ENCODE peak calls at places on chromosomes 5 and 9, in five cellular contexts. M, K, F, L and O are unnamed samples.

GRCh38 chr5:81779935-81780266 is 29.0 kb upstream of the SSBP2 start:
- DNase-seq in M (no peak), K (no peak), F (no peak), L (no peak), O (no peak)

GRCh38 chr5:173714551-173715428 is 98.3 kb upstream of the BOD1 start:
- DNase-seq in M (peak), K (no peak), F (peak), L (peak), O (peak)

GRCh38 chr9:73183917-73184861 is 32.5 kb downstream of the ANXA1 start:
- DNase-seq in M (peak), K (no peak), F (no peak), L (no peak), O (peak)

GRCh38 chr9:79581794-79582193 is 10.0 kb downstream of the TLE4 start:
- DNase-seq in M (peak), K (no peak), F (peak), L (peak), O (peak)

GRCh38 chr5:73380052-73380451 is 68.5 kb downstream of the FOXD1 start:
- DNase-seq in M (no peak), K (no peak), F (no peak), L (no peak), O (no peak)

GRCh38 chr9:93577045-93577939 is 908 bp downstream of the PHF2 start:
- DNase-seq in M (peak), K (peak), F (peak), L (no peak), O (no peak)

GRCh38 chr5:157384971-157385709 is 74.9 kb upstream of the NIPAL4 start:
- DNase-seq in M (peak), K (no peak), F (peak), L (peak), O (peak)

GRCh38 chr5:73519531-73520283 is 21.5 kb downstream of the BTF3 start:
- DNase-seq in M (peak), K (peak), F (peak), L (peak), O (no peak)

GRCh38 chr5:14977058-14977640 is 105.6 kb upstream of the ANKH start:
- DNase-seq in M (peak), K (no peak), F (peak), L (no peak), O (no peak)

GRCh38 chr5:139446956-139447779 is 7.8 kb upstream of the DNAJC18 start:
- DNase-seq in M (peak), K (no peak), F (peak), L (no peak), O (no peak)

GRCh38 chr5:90294604-90295003 is 115.0 kb downstream of the CETN3 start:
- DNase-seq in M (peak), K (no peak), F (no peak), L (no peak), O (no peak)

GRCh38 chr5:139100825-139101224 is 97.3 kb downstream of the SIL1 start:
- DNase-seq in M (peak), K (no peak), F (peak), L (peak), O (peak)

GRCh38 chr5:81717221-81717620 is 33.7 kb downstream of the SSBP2 start:
- DNase-seq in M (no peak), K (no peak), F (no peak), L (no peak), O (no peak)

GRCh38 chr5:150313921-150314716 is 11.4 kb upstream of the ARSI start:
- DNase-seq in M (no peak), K (no peak), F (no peak), L (no peak), O (no peak)

GRCh38 chr9:37386988-37387387 is 35.5 kb upstream of the GRHPR start:
- DNase-seq in M (no peak), K (no peak), F (no peak), L (no peak), O (no peak)

GRCh38 chr5:68464424-68464823 is 248.9 kb downstream of the PIK3R1 start:
- DNase-seq in M (peak), K (no peak), F (peak), L (peak), O (no peak)

GRCh38 chr9:6414291-6414690 is 1.3 kb downstream of the UHRF2 start:
- DNase-seq in M (peak), K (no peak), F (peak), L (peak), O (peak)

GRCh38 chr9:96169488-96169887 is 132.5 kb downstream of the HSD17B3 start:
- DNase-seq in M (peak), K (peak), F (no peak), L (peak), O (no peak)

GRCh38 chr5:177311723-177312648 is at the start of gene MXD3:
- DNase-seq in M (peak), K (peak), F (peak), L (peak), O (peak)

GRCh38 chr5:177312649-177313181 is 1.0 kb upstream of the MXD3 start:
- DNase-seq in M (peak), K (no peak), F (no peak), L (no peak), O (no peak)

GRCh38 chr5:177314376-177315342 is 3.0 kb upstream of the MXD3 start:
- DNase-seq in M (no peak), K (no peak), F (no peak), L (no peak), O (no peak)

GRCh38 chr5:177315411-177315810 is 3.7 kb upstream of the MXD3 start:
- DNase-seq in M (no peak), K (no peak), F (no peak), L (no peak), O (no peak)

DNA sequence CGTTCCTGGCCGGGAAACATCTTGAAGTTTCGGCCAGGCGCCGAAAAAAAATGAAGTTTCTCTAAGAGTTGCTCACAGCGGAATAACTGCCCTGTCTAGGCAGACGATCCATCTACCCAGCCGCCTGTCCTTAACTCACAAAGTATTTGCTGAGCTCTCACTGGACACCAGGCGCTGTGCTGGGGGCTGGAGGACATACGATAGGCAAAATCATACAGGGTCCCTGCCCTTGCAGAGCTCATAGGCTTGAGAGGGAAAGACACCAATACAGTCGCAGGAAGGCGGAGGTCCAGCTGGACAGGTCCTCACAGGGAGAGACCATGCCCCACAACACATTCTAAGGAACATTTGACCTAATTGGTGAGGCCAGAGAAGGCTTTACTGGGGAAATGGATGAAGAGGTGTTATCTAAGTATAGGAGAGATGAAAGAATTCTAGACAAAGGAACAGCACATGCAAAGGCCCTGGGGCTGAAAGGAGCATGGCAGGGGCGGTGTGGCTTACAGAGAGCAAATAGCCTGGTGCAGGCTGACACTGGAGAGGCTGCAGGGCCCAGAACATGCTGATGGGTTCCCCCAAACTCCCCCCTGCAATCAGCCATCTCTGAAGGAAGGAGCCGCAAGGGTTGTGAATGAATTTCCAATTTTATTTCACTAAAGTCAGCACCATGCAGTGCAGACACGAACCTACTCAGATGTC is 2.0 kb upstream of the MXD3 start:
- DNase-seq in M (no peak), K (no peak), F (no peak), L (no peak), O (no peak)
- H3K4me3 ChIP-seq in M (no peak), K (no peak), F (no peak), L (no peak), O (no peak)

GRCh38 chr5:7884491-7885273 is 15.7 kb downstream of the MTRR start:
- DNase-seq in M (no peak), K (no peak), F (no peak), L (no peak), O (no peak)
- TF ChIP-seq CTCF in M (no peak), K (no peak), F (no peak), L (no peak), O (no peak)

DNA sequence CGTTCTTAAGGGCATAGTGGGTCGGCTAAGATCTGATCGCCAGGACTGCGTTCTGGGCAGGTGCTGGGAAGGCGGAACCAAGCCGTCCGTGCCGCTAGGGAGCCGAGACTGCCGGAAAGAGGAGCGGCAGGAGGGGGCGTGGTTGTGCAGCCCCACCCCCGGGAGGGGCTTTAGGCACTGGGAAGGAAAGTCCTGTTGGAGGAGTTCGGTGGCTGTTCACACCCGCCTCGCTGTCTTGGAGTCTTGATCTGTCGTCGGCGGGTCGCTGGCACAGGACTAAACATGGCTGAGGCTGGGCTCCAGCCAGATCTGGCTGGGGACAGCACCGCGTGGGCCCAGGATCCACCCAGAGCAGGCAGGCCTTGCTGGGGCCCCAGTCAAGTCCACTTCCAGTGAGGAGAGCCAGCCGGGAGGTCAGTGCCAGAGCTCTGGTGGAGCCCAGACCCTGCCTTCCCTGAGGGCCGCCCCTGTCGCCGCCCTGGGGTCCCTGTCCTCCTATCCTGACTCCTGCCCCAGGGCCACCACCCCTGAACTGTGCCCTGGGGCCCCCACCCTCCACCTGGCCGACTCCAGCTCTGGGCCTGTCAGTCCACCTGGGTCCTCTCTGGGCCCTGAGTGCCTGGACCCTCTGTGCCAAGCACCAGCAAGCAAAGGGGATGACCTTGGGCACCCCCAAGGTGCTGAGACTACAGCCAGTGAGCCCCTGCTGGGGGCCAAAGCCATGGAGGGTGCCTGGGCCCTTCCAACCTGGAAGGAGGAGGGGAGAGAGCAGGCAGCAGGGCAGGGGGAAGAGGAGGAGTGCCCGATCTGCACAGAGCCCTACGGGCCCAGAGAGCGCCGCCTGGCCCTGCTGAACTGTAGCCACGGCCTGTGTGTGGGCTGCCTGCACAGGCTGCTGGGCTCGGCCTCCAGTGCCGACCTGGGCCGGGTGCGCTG is 4.5 kb downstream of the RNF208 start:
- DNase-seq in M (peak), K (peak), F (peak), L (no peak), O (no peak)
- H3K4me3 ChIP-seq in M (peak), K (peak), F (peak), L (no peak), O (no peak)

GRCh38 chr9:115938479-115938878 is 215.1 kb upstream of the PAPPA start:
- DNase-seq in M (no peak), K (no peak), F (no peak), L (no peak), O (no peak)
- TF ChIP-seq CTCF in M (no peak), K (no peak), F (no peak), L (no peak), O (no peak)

GRCh38 chr5:143147382-143147781 is 256.1 kb downstream of the NR3C1 start:
- DNase-seq in M (no peak), K (no peak), F (no peak), L (no peak), O (no peak)
- H3K4me3 ChIP-seq in M (no peak), K (no peak), F (no peak), L (no peak), O (no peak)

GRCh38 chr5:33936004-33936380 is 194 bp upstream of the RXFP3 start:
- DNase-seq in M (peak), K (peak), F (peak), L (peak), O (no peak)
- TF ChIP-seq CTCF in M (no peak), K (peak), F (peak), L (peak), O (no peak)